ENCODE peak calls at places on chromosomes 3 and 15, in nine cellular contexts. O, Z, V, R, I, Q, L, H and D are unnamed samples.

GRCh38 chr15:61383421-61383820 is 154.3 kb upstream of the RORA start:
- DNase-seq in O (no peak), Z (peak; percentile 91), V (no peak), R (no peak), I (no peak), Q (no peak), L (no peak), H (no peak), D (no peak)

GRCh38 chr3:186257866-186258265 is 104.2 kb downstream of the DGKG start:
- DNase-seq in O (no peak), Z (no peak), V (no peak), R (no peak), I (no peak), Q (no peak), L (no peak), H (no peak), D (peak; percentile 25)

GRCh38 chr15:60933914-60934885 is 294.9 kb downstream of the RORA start:
- DNase-seq in O (no peak), Z (no peak), V (no peak), R (no peak), I (no peak), Q (no peak), L (no peak), H (no peak), D (no peak)

GRCh38 chr3:19866751-19867347 is 67.2 kb downstream of the EFHB start:
- DNase-seq in O (no peak), Z (peak; percentile 17), V (no peak), R (peak; percentile 45), I (no peak), Q (peak; percentile 51), L (peak; percentile 49), H (peak; percentile 23), D (peak; percentile 64)

GRCh38 chr3:142507241-142507640 is 59.4 kb upstream of the XRN1 start:
- DNase-seq in O (no peak), Z (no peak), V (no peak), R (no peak), I (no peak), Q (no peak), L (no peak), H (no peak), D (no peak)

GRCh38 chr3:36906504-36907149 is 38.2 kb downstream of the TRANK1 start:
- DNase-seq in O (no peak), Z (no peak), V (no peak), R (no peak), I (no peak), Q (no peak), L (no peak), H (no peak), D (no peak)

GRCh38 chr3:111831840-111832239 is 27.2 kb upstream of the PHLDB2 start:
- DNase-seq in O (no peak), Z (no peak), V (no peak), R (no peak), I (no peak), Q (no peak), L (peak; percentile 22), H (no peak), D (peak; percentile 13)

GRCh38 chr3:177041021-177041729 is 156.1 kb downstream of the TBL1XR1 start:
- DNase-seq in O (peak; percentile 21), Z (no peak), V (peak; percentile 64), R (no peak), I (no peak), Q (no peak), L (no peak), H (no peak), D (no peak)

GRCh38 chr3:12822725-12823373 is 18.5 kb downstream of the RPL32 start:
- DNase-seq in O (no peak), Z (no peak), V (no peak), R (no peak), I (no peak), Q (no peak), L (peak; percentile 47), H (no peak), D (peak; percentile 48)

GRCh38 chr3:197555281-197556261 is at the start of gene BDH1:
- DNase-seq in O (peak; percentile 34), Z (no peak), V (no peak), R (peak; percentile 68), I (peak; percentile 64), Q (peak; percentile 84), L (peak; percentile 40), H (peak; percentile 57), D (peak; percentile 83)

GRCh38 chr15:68666120-68666811 is 87.5 kb downstream of the CORO2B start:
- DNase-seq in O (no peak), Z (no peak), V (peak; percentile 25), R (peak; percentile 47), I (no peak), Q (no peak), L (no peak), H (peak; percentile 12), D (no peak)

GRCh38 chr3:174440350-174440716 is 418.8 kb upstream of the NAALADL2 start:
- DNase-seq in O (peak; percentile 16), Z (peak; percentile 33), V (no peak), R (peak; percentile 10), I (peak; percentile 43), Q (no peak), L (peak; percentile 39), H (peak; percentile 46), D (peak; percentile 20)

GRCh38 chr3:107578091-107578490 is 55.3 kb downstream of the BBX start:
- DNase-seq in O (no peak), Z (no peak), V (no peak), R (no peak), I (no peak), Q (no peak), L (no peak), H (no peak), D (no peak)

GRCh38 chr3:54121404-54122045 is 827 bp upstream of the CACNA2D3 start:
- DNase-seq in O (no peak), Z (no peak), V (no peak), R (no peak), I (no peak), Q (peak; percentile 46), L (peak; percentile 62), H (no peak), D (no peak)

GRCh38 chr3:135618123-135618522 is 347.4 kb upstream of the PPP2R3A start:
- DNase-seq in O (no peak), Z (no peak), V (no peak), R (no peak), I (no peak), Q (no peak), L (no peak), H (no peak), D (no peak)

GRCh38 chr15:78830514-78831228 is 19.4 kb upstream of the ADAMTS7 start:
- DNase-seq in O (no peak), Z (no peak), V (no peak), R (no peak), I (peak; percentile 41), Q (peak; percentile 67), L (no peak), H (no peak), D (no peak)

GRCh38 chr3:52218953-52219650 is 6.3 kb downstream of the TLR9 start:
- DNase-seq in O (no peak), Z (no peak), V (no peak), R (no peak), I (peak; percentile 73), Q (no peak), L (no peak), H (no peak), D (no peak)

GRCh38 chr3:75237041-75237775 is 426.9 kb upstream of the FRG2C start:
- DNase-seq in O (no peak), Z (no peak), V (no peak), R (no peak), I (no peak), Q (no peak), L (no peak), H (no peak), D (no peak)

GRCh38 chr15:62109457-62109856 is 42.7 kb downstream of the C2CD4A start:
- DNase-seq in O (no peak), Z (no peak), V (no peak), R (no peak), I (no peak), Q (no peak), L (no peak), H (no peak), D (no peak)

GRCh38 chr3:77446084-77446483 is 406.2 kb downstream of the ROBO2 start:
- DNase-seq in O (no peak), Z (no peak), V (no peak), R (no peak), I (no peak), Q (no peak), L (no peak), H (no peak), D (no peak)

GRCh38 chr3:27596334-27596841 is 112.2 kb upstream of the SLC4A7 start:
- DNase-seq in O (no peak), Z (no peak), V (no peak), R (peak; percentile 80), I (no peak), Q (peak; percentile 17), L (peak; percentile 5), H (no peak), D (peak; percentile 82)

GRCh38 chr15:100722551-100723322 is 120.3 kb downstream of the ASB7 start:
- DNase-seq in O (no peak), Z (no peak), V (no peak), R (no peak), I (no peak), Q (no peak), L (no peak), H (no peak), D (no peak)

GRCh38 chr3:126348308-126348920 is 8.8 kb downstream of the KLF15 start:
- DNase-seq in O (peak; percentile 11), Z (no peak), V (peak; percentile 40), R (no peak), I (peak; percentile 24), Q (no peak), L (no peak), H (no peak), D (no peak)

GRCh38 chr3:82498186-82498585 is 736.7 kb upstream of the GBE1 start:
- DNase-seq in O (no peak), Z (no peak), V (no peak), R (no peak), I (no peak), Q (no peak), L (no peak), H (no peak), D (no peak)

GRCh38 chr3:55686720-55687254 is 199.7 kb upstream of the WNT5A start:
- DNase-seq in O (no peak), Z (no peak), V (no peak), R (no peak), I (no peak), Q (no peak), L (no peak), H (no peak), D (no peak)

GRCh38 chr15:42577514-42578031 is 2.2 kb downstream of the STARD9 start:
- DNase-seq in O (no peak), Z (no peak), V (no peak), R (no peak), I (no peak), Q (peak; percentile 63), L (no peak), H (no peak), D (no peak)